ENCODE peak calls at places on chromosomes 3 and 15, in six cellular contexts. S, K, L, M, F and C are unnamed samples.

GRCh38 chr3:100650651-100651611 is 41.5 kb downstream of the ADGRG7 start:
- DNase-seq in S (peak; percentile 56), F (peak; percentile 44), M (peak; percentile 28), K (no peak), L (no peak), C (peak; percentile 68)

GRCh38 chr3:129425213-129425612 is 3.2 kb downstream of the EFCAB12 start:
- DNase-seq in M (no peak), F (no peak), K (no peak), S (no peak), L (no peak), C (no peak)

GRCh38 chr3:188649521-188649920 is 495.6 kb downstream of the LPP start:
- DNase-seq in S (no peak), F (peak; percentile 44), M (no peak), K (no peak), L (no peak), C (peak; percentile 30)

GRCh38 chr3:150739877-150740645 is 22.9 kb downstream of the SIAH2 start:
- DNase-seq in F (no peak), K (no peak), L (no peak), M (peak; percentile 30), S (no peak), C (no peak)

GRCh38 chr3:52800079-52800478 is 5.5 kb downstream of the ITIH3 start:
- DNase-seq in M (no peak), K (no peak), L (no peak), F (peak; percentile 31), S (no peak), C (peak; percentile 48)

GRCh38 chr3:160919942-160920341 is 163.9 kb downstream of the PPM1L start:
- DNase-seq in K (no peak), M (no peak), L (no peak), S (no peak), F (no peak), C (no peak)

GRCh38 chr15:85388506-85388905 is 8.1 kb downstream of the AKAP13 start:
- DNase-seq in F (no peak), K (no peak), L (no peak), S (no peak), M (no peak), C (no peak)

GRCh38 chr15:98241032-98241554 is 280.6 kb downstream of the ARRDC4 start:
- DNase-seq in F (no peak), K (no peak), S (no peak), L (no peak), M (no peak), C (no peak)

GRCh38 chr15:99976811-99977271 is 243.6 kb upstream of the LYSMD4 start:
- DNase-seq in M (no peak), K (no peak), L (no peak), F (peak; percentile 74), S (no peak), C (peak; percentile 80)

GRCh38 chr3:112308151-112308911 is 14.3 kb upstream of the SLC9C1 start:
- DNase-seq in L (peak; percentile 30), F (peak; percentile 86), S (no peak), M (no peak), K (no peak), C (peak; percentile 83)

GRCh38 chr3:51394541-51394940 is 3.5 kb downstream of the RBM15B start:
- DNase-seq in M (no peak), S (no peak), L (no peak), F (no peak), K (no peak), C (no peak)

GRCh38 chr15:64586974-64587373 is 126.6 kb downstream of the ZNF609 start:
- DNase-seq in S (no peak), K (no peak), F (no peak), L (no peak), M (no peak), C (peak; percentile 33)

GRCh38 chr3:58530354-58530865 is 6.6 kb downstream of the ACOX2 start:
- DNase-seq in F (no peak), S (no peak), K (no peak), L (no peak), M (no peak), C (no peak)

GRCh38 chr15:69479971-69480370 is 27.4 kb downstream of the RPLP1 start:
- DNase-seq in K (no peak), F (no peak), L (no peak), S (no peak), M (no peak), C (no peak)

GRCh38 chr3:58577269-58577821 is at the start of gene FAM107A:
- DNase-seq in F (no peak), L (no peak), S (no peak), M (no peak), K (peak; percentile 55), C (peak; percentile 85)

GRCh38 chr3:176581589-176581988 is 615.7 kb downstream of the TBL1XR1 start:
- DNase-seq in M (no peak), S (no peak), L (no peak), F (no peak), K (no peak), C (no peak)

GRCh38 chr3:127337911-127338531 is 50.2 kb upstream of the PRR20G start:
- DNase-seq in F (no peak), S (no peak), K (no peak), L (no peak), M (no peak), C (no peak)

GRCh38 chr15:101489236-101489632 is 273 bp downstream of the PCSK6 start:
- DNase-seq in M (peak; percentile 30), S (no peak), K (no peak), L (peak; percentile 58), F (no peak), C (peak; percentile 14)

GRCh38 chr3:32455609-32456428 is 46.8 kb downstream of the CMTM6 start:
- DNase-seq in S (no peak), M (no peak), L (peak; percentile 27), K (peak; percentile 66), F (no peak), C (no peak)

GRCh38 chr3:127706312-127706711 is 33.6 kb downstream of the ABTB1 start:
- DNase-seq in S (no peak), K (no peak), L (peak; percentile 3), F (no peak), M (no peak), C (no peak)

GRCh38 chr3:30893678-30894325 is 659 bp downstream of the GADL1 start:
- DNase-seq in M (no peak), F (no peak), K (no peak), L (no peak), S (no peak), C (no peak)

GRCh38 chr15:75202251-75203016 is 752 bp downstream of the C15orf39 start:
- DNase-seq in M (peak; percentile 87), F (peak; percentile 49), K (no peak), S (no peak), L (peak; percentile 64), C (peak; percentile 76)